ENCODE peak calls at places on chromosomes 5 and 9, in seven cellular contexts. N is activated CD4-positive, CD25-positive, alpha-beta regulatory T cell; X is HTR-8/SVneo; W is colonic mucosa; S is spleen; A is NCI-H1092; Y is NCI-H510A treated with DMSO at 0.1 percent for 48 hours. M is an unnamed sample.

GRCh38 chr5:180470966-180471582 is 23.1 kb upstream of the CNOT6 start:
- DNase-seq in S (peak), A (peak), N (peak), Y (no peak), W (peak), X (peak), M (peak)

GRCh38 chr5:76303917-76304316 is 99.2 kb upstream of the IQGAP2 start:
- DNase-seq in A (no peak), W (peak), S (no peak), N (no peak), Y (peak), X (no peak), M (peak)

GRCh38 chr5:57445715-57446037 is 36.9 kb downstream of the ACTBL2 start:
- DNase-seq in W (no peak), N (no peak), X (no peak), Y (no peak), S (no peak), A (no peak), M (no peak)

GRCh38 chr9:121592265-121592664 is 59.2 kb upstream of the DAB2IP start:
- DNase-seq in S (no peak), A (no peak), Y (no peak), X (no peak), N (no peak), W (no peak), M (no peak)

GRCh38 chr5:88140396-88140862 is 128.2 kb downstream of the TMEM161B start:
- DNase-seq in Y (peak), A (no peak), W (no peak), X (no peak), S (no peak), N (no peak), M (no peak)

GRCh38 chr9:78262655-78263054 is 26.8 kb downstream of the CEP78 start:
- DNase-seq in X (no peak), N (no peak), S (no peak), Y (no peak), W (no peak), A (no peak), M (no peak)

GRCh38 chr9:135743546-135744332 is 41.8 kb downstream of the KCNT1 start:
- DNase-seq in N (no peak), Y (no peak), W (no peak), X (no peak), A (no peak), S (no peak), M (no peak)

GRCh38 chr5:149706158-149706557 is 24.0 kb upstream of the PPARGC1B start:
- DNase-seq in N (no peak), Y (no peak), X (no peak), W (no peak), A (no peak), S (no peak), M (no peak)

GRCh38 chr9:34624475-34624984 is 4.2 kb upstream of the DCTN3 start:
- DNase-seq in S (no peak), Y (no peak), A (no peak), X (no peak), W (no peak), N (no peak), M (no peak)

GRCh38 chr9:125549465-125550215 is 157.4 kb downstream of the MAPKAP1 start:
- DNase-seq in S (no peak), Y (no peak), W (peak), A (peak), X (no peak), N (no peak), M (no peak)

GRCh38 chr5:127571314-127571713 is 53.9 kb downstream of the PRRC1 start:
- DNase-seq in A (no peak), Y (no peak), S (no peak), N (no peak), W (no peak), X (no peak), M (no peak)

GRCh38 chr5:133844836-133845235 is 123.6 kb downstream of the C5orf15 start:
- DNase-seq in X (no peak), Y (peak), S (no peak), N (no peak), W (no peak), A (no peak), M (no peak)

GRCh38 chr9:29325855-29326254 is 1752.6 kb upstream of the C9orf72 start:
- DNase-seq in S (no peak), N (no peak), Y (no peak), X (no peak), W (no peak), A (no peak), M (no peak)